ENCODE peak calls at places on chromosomes 12 and 14, in five cellular contexts. T is uterus, D is IMR-90, Y is prostate gland, P is tibial nerve. W is an unnamed sample.

GRCh38 chr12:127599441-127599840 is 667.5 kb upstream of the TMEM132C start:
- DNase-seq in P (no peak), T (no peak), Y (no peak), D (no peak), W (no peak)

GRCh38 chr14:54976316-54976715 is 50.6 kb downstream of the WDHD1 start:
- DNase-seq in T (no peak), P (no peak), Y (no peak), D (peak; percentile 82), W (no peak)

GRCh38 chr14:104132981-104133380 is 5.4 kb upstream of the KIF26A start:
- DNase-seq in D (no peak), Y (no peak), P (no peak), T (no peak), W (peak; percentile 64)

GRCh38 chr14:75310295-75311059 is 31.8 kb downstream of the FOS start:
- DNase-seq in D (peak; percentile 86), T (peak; percentile 90), Y (peak; percentile 60), P (peak; percentile 70), W (peak; percentile 64)

GRCh38 chr14:92356677-92357076 is 33.7 kb downstream of the SLC24A4 start:
- DNase-seq in Y (no peak), P (no peak), T (no peak), D (no peak), W (no peak)

GRCh38 chr14:96098309-96098998 is 59.3 kb downstream of the C14orf132 start:
- DNase-seq in P (no peak), D (peak; percentile 71), Y (peak; percentile 52), T (peak; percentile 19), W (no peak)

GRCh38 chr12:27626239-27626638 is 70.0 kb upstream of the REP15 start:
- DNase-seq in D (no peak), T (no peak), Y (no peak), P (no peak), W (no peak)

GRCh38 chr12:112900298-112901145 is 6.2 kb upstream of the OAS1 start:
- DNase-seq in P (no peak), Y (peak; percentile 30), T (no peak), D (peak; percentile 27), W (peak; percentile 36)

GRCh38 chr14:72617391-72618011 is 276.4 kb downstream of the DPF3 start:
- DNase-seq in P (no peak), Y (no peak), D (no peak), T (no peak), W (no peak)

GRCh38 chr12:32603858-32604257 is 75.2 kb upstream of the DNM1L start:
- DNase-seq in P (no peak), T (no peak), Y (no peak), D (peak; percentile 51), W (no peak)

GRCh38 chr12:66584673-66585072 is 94.2 kb downstream of the GRIP1 start:
- DNase-seq in D (no peak), P (no peak), Y (no peak), T (no peak), W (no peak)

GRCh38 chr12:8996682-8997405 is 7.5 kb downstream of the KLRG1 start:
- DNase-seq in P (no peak), T (no peak), Y (no peak), D (peak; percentile 49), W (no peak)

GRCh38 chr12:1532796-1533195 is 61.6 kb downstream of the FBXL14 start:
- DNase-seq in D (no peak), T (no peak), P (no peak), Y (no peak), W (no peak)
- TF ChIP-seq CTCF in D (peak; percentile 5), T (no peak), P (no peak), Y (no peak), W (no peak)

DNA sequence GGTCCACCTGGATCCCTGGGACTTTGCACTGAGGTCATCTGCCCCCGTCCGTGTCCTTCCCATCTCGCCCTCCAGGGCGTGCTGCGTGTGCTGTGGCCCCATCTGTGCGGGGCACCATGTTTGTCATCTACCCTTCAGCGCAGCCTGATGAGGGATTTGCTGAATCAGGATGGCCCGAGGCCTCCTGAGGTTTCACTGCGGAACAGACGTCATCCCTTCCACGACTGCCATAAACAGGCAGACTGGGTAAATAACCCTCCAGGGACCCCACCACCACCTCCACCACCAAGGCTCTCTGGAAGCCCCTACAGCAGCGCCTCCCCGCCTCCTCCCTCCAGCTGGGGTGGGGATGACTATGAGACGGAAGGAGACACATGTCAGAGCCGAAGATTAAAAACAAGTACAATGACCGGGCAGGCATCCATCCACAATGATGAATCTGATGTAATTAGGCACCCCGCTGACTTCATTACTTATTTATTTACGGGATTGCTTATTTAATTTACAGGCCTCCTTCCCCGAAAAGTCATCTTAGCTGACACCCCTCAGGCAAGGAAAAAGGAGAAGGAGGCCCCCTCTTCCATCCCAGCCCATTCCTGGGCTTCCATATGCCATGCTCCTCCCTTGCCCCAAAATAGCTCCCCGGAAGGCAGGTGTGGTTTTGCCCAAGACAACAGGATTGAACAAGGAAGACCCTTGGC is 39.4 kb downstream of the NCOR2 start:
- DNase-seq in Y (no peak), D (no peak), T (no peak), P (no peak), W (no peak)
- H3K4me3 ChIP-seq in Y (no peak overlapping the region), D (no peak overlapping the region), T (no peak overlapping the region), P (no peak overlapping the region), W (no peak overlapping the region)

DNA sequence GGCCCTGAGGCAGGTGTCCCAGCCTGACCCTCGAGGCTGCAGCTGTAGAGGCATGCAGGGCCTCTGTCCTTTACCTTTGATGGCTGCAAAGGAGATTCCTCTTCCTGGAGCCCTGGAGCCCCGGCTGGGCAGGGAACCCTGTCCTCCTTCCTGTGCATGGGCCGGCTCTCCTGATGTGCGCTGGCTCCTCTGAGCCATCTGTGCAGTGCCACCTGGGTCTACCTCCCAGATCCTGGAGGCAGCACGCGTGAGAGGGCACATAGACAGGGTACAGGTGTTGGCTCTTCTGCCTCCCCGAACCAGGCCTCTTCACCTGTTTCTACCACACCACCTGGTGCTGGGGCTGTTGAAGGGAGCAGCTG is 115.1 kb downstream of the BEGAIN start:
- DNase-seq in T (no peak), Y (no peak), D (no peak), P (no peak), W (no peak)
- TF ChIP-seq POLR2A in T (no peak), Y (no peak), D (no peak), P (no peak), W (no peak)

GRCh38 chr12:122226366-122227222 is 742 bp upstream of the DIABLO start:
- DNase-seq in D (no peak), P (no peak), T (no peak), Y (no peak), W (no peak)
- TF ChIP-seq CTCF in D (no peak), P (no peak), T (no peak), Y (no peak), W (no peak)

DNA sequence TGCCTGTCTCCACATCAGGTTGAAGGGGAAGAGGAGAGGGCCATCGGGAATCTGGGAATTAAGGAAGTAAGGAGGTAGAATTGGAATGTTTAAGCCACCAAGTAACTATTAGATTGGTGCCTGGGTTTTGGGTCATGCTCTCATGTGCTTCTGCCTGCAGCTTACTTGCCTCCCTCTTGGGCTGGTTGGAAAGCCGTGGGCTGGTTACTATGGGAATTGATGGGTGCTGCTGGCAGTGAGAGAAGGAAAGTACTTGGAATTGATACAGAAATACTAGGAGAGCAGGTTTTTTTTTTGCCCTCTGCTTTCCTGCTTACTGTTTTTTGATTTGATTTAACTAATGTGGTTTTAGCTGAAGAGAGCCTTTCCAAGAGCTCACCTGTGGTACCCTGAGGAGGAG is 493.5 kb upstream of the RGS6 start:
- DNase-seq in T (no peak), D (peak; percentile 44), P (no peak), Y (no peak), W (no peak)
- H3K4me3 ChIP-seq in T (no peak overlapping the region), D (no peak overlapping the region), P (no peak overlapping the region), Y (no peak overlapping the region), W (no peak overlapping the region)

GRCh38 chr14:32702571-32702970 is 236.1 kb upstream of the NPAS3 start:
- DNase-seq in P (peak; percentile 16), D (no peak), Y (peak; percentile 11), T (peak; percentile 32), W (peak; percentile 31)
- TF ChIP-seq POLR2A in P (no peak), D (no peak), Y (no peak), T (no peak), W (no peak)

GRCh38 chr12:25278274-25278673 is 27.5 kb upstream of the KRAS start:
- DNase-seq in D (no peak), P (no peak), T (no peak), Y (no peak), W (no peak)
- TF ChIP-seq CTCF in D (no peak), P (no peak), T (no peak), Y (no peak), W (no peak)

GRCh38 chr14:71414631-71415403 is 507.6 kb downstream of the PCNX1 start:
- DNase-seq in P (no peak), D (peak; percentile 71), T (no peak), Y (no peak), W (no peak)

GRCh38 chr14:71411766-71412165 is 504.5 kb downstream of the PCNX1 start:
- DNase-seq in D (no peak), P (no peak), T (no peak), Y (no peak), W (no peak)

GRCh38 chr14:71408362-71409035 is 501.2 kb downstream of the PCNX1 start:
- DNase-seq in P (no peak), T (no peak), D (peak; percentile 31), Y (no peak), W (no peak)

GRCh38 chr14:71411280-71411595 is 504.0 kb downstream of the PCNX1 start:
- DNase-seq in Y (no peak), T (no peak), D (no peak), P (no peak), W (no peak)

DNA sequence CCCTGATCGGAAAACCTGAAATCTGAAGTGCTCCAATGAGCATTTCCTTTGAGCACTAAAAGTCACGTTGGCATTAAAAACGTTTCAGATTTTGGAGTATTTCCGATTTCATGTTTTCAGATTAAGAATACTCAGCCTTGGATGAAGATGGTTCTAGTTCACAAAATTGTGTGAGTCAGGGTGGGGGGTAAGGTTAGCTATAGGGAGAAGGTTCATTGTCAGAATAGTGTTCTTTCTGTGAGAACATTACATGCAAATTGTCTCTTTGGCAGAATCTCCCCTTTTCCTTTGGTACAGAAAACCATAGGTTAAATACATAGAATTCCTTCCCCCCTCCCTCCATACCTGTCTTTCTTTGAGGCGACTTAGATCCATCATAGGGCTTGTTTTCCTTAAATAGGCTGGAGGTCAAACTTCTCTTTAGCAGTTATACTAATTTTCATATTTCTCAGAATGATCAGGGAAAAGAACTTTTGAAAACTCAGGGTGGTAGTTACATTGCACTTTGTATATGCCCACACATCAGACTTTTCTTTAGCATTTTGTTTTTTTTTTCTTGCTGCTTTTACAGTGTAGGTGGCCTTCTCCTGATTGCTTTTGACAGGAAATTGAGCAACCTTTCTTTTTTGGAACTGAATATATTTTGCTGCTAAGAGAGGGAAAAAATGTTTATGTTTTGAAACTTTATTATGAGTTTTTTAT is 503.5 kb downstream of the PCNX1 start:
- DNase-seq in T (no peak), P (no peak), D (no peak), Y (no peak), W (no peak)
- H3K4me3 ChIP-seq in T (no peak overlapping the region), P (no peak overlapping the region), D (no peak overlapping the region), Y (no peak overlapping the region), W (no peak overlapping the region)

GRCh38 chr12:65170245-65170881 is 980 bp downstream of the LEMD3 start:
- DNase-seq in Y (peak; percentile 36), T (peak; percentile 43), P (no peak), D (peak; percentile 38), W (peak; percentile 37)
- TF ChIP-seq POLR2A in Y (no peak), T (no peak), P (no peak), D (peak; percentile 8), W (no peak)

GRCh38 chr12:70983692-70984091 is 63.2 kb upstream of the PTPRR start:
- DNase-seq in T (no peak), Y (no peak), P (no peak), D (no peak), W (no peak)
- TF ChIP-seq CTCF in T (no peak), Y (no peak), P (no peak), D (no peak), W (no peak)